ENCODE peak calls at places on chromosomes 6 and 20, in nine cellular contexts. One of them, this sample, is unnamed.

GRCh38 chr6:75418233-75418632 is 75.4 kb downstream of the FILIP1 start:
- DNase-seq in hypothalamus: no peak
- DNase-seq in activated effector memory CD4-positive, alpha-beta T cell treated with anti-CD3 and anti-CD28 coated beads, Interleukin-2, amount 50 U/mL, for 16 hours: no peak
- DNase-seq in LHCN-M2: no peak
- DNase-seq in GM06990: peak
- DNase-seq in T-helper 2 cell: no peak
- DNase-seq in KBM-7: no peak
- DNase-seq in osteocyte: no peak
- DNase-seq in progenitor cell of endocrine pancreas: no peak
- DNase-seq in this sample: no peak

GRCh38 chr6:43849844-43850243 is 79.8 kb downstream of the VEGFA start:
- DNase-seq in KBM-7: no peak
- DNase-seq in osteocyte: no peak
- DNase-seq in progenitor cell of endocrine pancreas: no peak
- DNase-seq in T-helper 2 cell: no peak
- DNase-seq in LHCN-M2: no peak
- DNase-seq in activated effector memory CD4-positive, alpha-beta T cell treated with anti-CD3 and anti-CD28 coated beads, Interleukin-2, amount 50 U/mL, for 16 hours: no peak
- DNase-seq in GM06990: no peak
- DNase-seq in hypothalamus: no peak
- DNase-seq in this sample: no peak

GRCh38 chr6:14671261-14671681 is 553.7 kb downstream of the CD83 start:
- DNase-seq in hypothalamus: no peak
- DNase-seq in GM06990: no peak
- DNase-seq in progenitor cell of endocrine pancreas: no peak
- DNase-seq in LHCN-M2: peak
- DNase-seq in osteocyte: no peak
- DNase-seq in KBM-7: no peak
- DNase-seq in activated effector memory CD4-positive, alpha-beta T cell treated with anti-CD3 and anti-CD28 coated beads, Interleukin-2, amount 50 U/mL, for 16 hours: no peak
- DNase-seq in T-helper 2 cell: no peak
- DNase-seq in this sample: no peak

GRCh38 chr20:60009826-60010616 is 51.8 kb downstream of the CDH26 start:
- DNase-seq in LHCN-M2: peak
- DNase-seq in activated effector memory CD4-positive, alpha-beta T cell treated with anti-CD3 and anti-CD28 coated beads, Interleukin-2, amount 50 U/mL, for 16 hours: no peak
- DNase-seq in GM06990: no peak
- DNase-seq in KBM-7: no peak
- DNase-seq in hypothalamus: no peak
- DNase-seq in progenitor cell of endocrine pancreas: no peak
- DNase-seq in osteocyte: peak
- DNase-seq in T-helper 2 cell: no peak
- DNase-seq in this sample: no peak

GRCh38 chr20:46172961-46173536 is 54.9 kb downstream of the CD40 start:
- DNase-seq in activated effector memory CD4-positive, alpha-beta T cell treated with anti-CD3 and anti-CD28 coated beads, Interleukin-2, amount 50 U/mL, for 16 hours: no peak
- DNase-seq in progenitor cell of endocrine pancreas: no peak
- DNase-seq in hypothalamus: no peak
- DNase-seq in T-helper 2 cell: no peak
- DNase-seq in osteocyte: no peak
- DNase-seq in GM06990: no peak
- DNase-seq in KBM-7: no peak
- DNase-seq in LHCN-M2: no peak
- DNase-seq in this sample: no peak

GRCh38 chr6:42313941-42314570 is 96.4 kb upstream of the MRPS10 start:
- DNase-seq in progenitor cell of endocrine pancreas: no peak
- DNase-seq in activated effector memory CD4-positive, alpha-beta T cell treated with anti-CD3 and anti-CD28 coated beads, Interleukin-2, amount 50 U/mL, for 16 hours: no peak
- DNase-seq in hypothalamus: no peak
- DNase-seq in LHCN-M2: peak
- DNase-seq in KBM-7: no peak
- DNase-seq in GM06990: no peak
- DNase-seq in osteocyte: no peak
- DNase-seq in T-helper 2 cell: no peak
- DNase-seq in this sample: no peak

GRCh38 chr20:22546344-22546743 is 38.0 kb downstream of the FOXA2 start:
- DNase-seq in T-helper 2 cell: no peak
- DNase-seq in hypothalamus: no peak
- DNase-seq in progenitor cell of endocrine pancreas: no peak
- DNase-seq in osteocyte: no peak
- DNase-seq in LHCN-M2: no peak
- DNase-seq in KBM-7: no peak
- DNase-seq in activated effector memory CD4-positive, alpha-beta T cell treated with anti-CD3 and anti-CD28 coated beads, Interleukin-2, amount 50 U/mL, for 16 hours: no peak
- DNase-seq in GM06990: no peak
- DNase-seq in this sample: no peak

GRCh38 chr6:27091661-27092315 is 155.7 kb upstream of the PRSS16 start:
- DNase-seq in LHCN-M2: peak
- DNase-seq in GM06990: peak
- DNase-seq in progenitor cell of endocrine pancreas: no peak
- DNase-seq in activated effector memory CD4-positive, alpha-beta T cell treated with anti-CD3 and anti-CD28 coated beads, Interleukin-2, amount 50 U/mL, for 16 hours: no peak
- DNase-seq in T-helper 2 cell: no peak
- DNase-seq in osteocyte: no peak
- DNase-seq in hypothalamus: no peak
- DNase-seq in KBM-7: peak
- DNase-seq in this sample: no peak

GRCh38 chr6:40498148-40498547 is 89.0 kb downstream of the LRFN2 start:
- DNase-seq in LHCN-M2: no peak
- DNase-seq in KBM-7: no peak
- DNase-seq in activated effector memory CD4-positive, alpha-beta T cell treated with anti-CD3 and anti-CD28 coated beads, Interleukin-2, amount 50 U/mL, for 16 hours: no peak
- DNase-seq in GM06990: no peak
- DNase-seq in hypothalamus: no peak
- DNase-seq in progenitor cell of endocrine pancreas: no peak
- DNase-seq in osteocyte: no peak
- DNase-seq in T-helper 2 cell: no peak
- DNase-seq in this sample: no peak